ENCODE peak calls at places on chromosomes 5 and 9, in four cellular contexts. F, I, M and G are unnamed samples.

GRCh38 chr9:1726993-1727759 is 288.0 kb upstream of the SMARCA2 start:
- DNase-seq in F (no peak), I (no peak), M (no peak), G (no peak)

GRCh38 chr9:88772602-88773001 is 218.7 kb upstream of the S1PR3 start:
- DNase-seq in I (no peak), M (no peak), F (no peak), G (no peak)

GRCh38 chr9:35605336-35606137 is 475 bp downstream of the TESK1 start:
- DNase-seq in I (peak; percentile 16), M (no peak), F (no peak), G (no peak)

GRCh38 chr9:81529556-81530193 is 159.7 kb downstream of the TLE1 start:
- DNase-seq in F (no peak), M (no peak), I (no peak), G (peak; percentile 7)

GRCh38 chr5:86546050-86546449 is 71.7 kb upstream of the COX7C start:
- DNase-seq in I (no peak), F (no peak), M (no peak), G (no peak)

GRCh38 chr5:14699159-14699558 is 34.6 kb downstream of the OTULIN start:
- DNase-seq in F (no peak), M (no peak), I (no peak), G (no peak)

GRCh38 chr9:18351216-18351615 is 122.7 kb upstream of the ADAMTSL1 start:
- DNase-seq in M (no peak), I (no peak), F (no peak), G (no peak)

GRCh38 chr9:26296910-26297309 is 595.7 kb downstream of the CAAP1 start:
- DNase-seq in I (no peak), F (no peak), M (no peak), G (no peak)

GRCh38 chr5:36683821-36684434 is 77.5 kb downstream of the SLC1A3 start:
- DNase-seq in F (no peak), M (no peak), I (no peak), G (no peak)

GRCh38 chr9:94798201-94798600 is 71.7 kb downstream of the AOPEP start:
- DNase-seq in F (no peak), M (no peak), I (no peak), G (no peak)

GRCh38 chr5:40570408-40571129 is 109.1 kb upstream of the PTGER4 start:
- DNase-seq in M (no peak), F (peak; percentile 26), I (no peak), G (no peak)

GRCh38 chr9:3960661-3961144 is 339.2 kb downstream of the GLIS3 start:
- DNase-seq in I (no peak), F (no peak), M (no peak), G (no peak)

GRCh38 chr5:137794863-137795262 is 40.7 kb upstream of the HNRNPA0 start:
- DNase-seq in F (no peak), I (no peak), M (peak; percentile 2), G (no peak)

GRCh38 chr9:125988479-125989050 is 241.4 kb downstream of the PBX3 start:
- DNase-seq in F (no peak), I (no peak), M (no peak), G (no peak)

GRCh38 chr5:56382896-56383295 is 149.8 kb upstream of the ANKRD55 start:
- DNase-seq in M (no peak), I (no peak), F (no peak), G (no peak)

GRCh38 chr5:69006030-69006429 is 87.8 kb upstream of the SLC30A5 start:
- DNase-seq in F (no peak), M (no peak), I (no peak), G (no peak)

GRCh38 chr5:126444137-126444536 is 20.9 kb downstream of the GRAMD2B start:
- DNase-seq in M (no peak), I (no peak), F (no peak), G (no peak)
- TF ChIP-seq EGR1 in M (no peak), I (no peak), F (no peak), G (no peak)

DNA sequence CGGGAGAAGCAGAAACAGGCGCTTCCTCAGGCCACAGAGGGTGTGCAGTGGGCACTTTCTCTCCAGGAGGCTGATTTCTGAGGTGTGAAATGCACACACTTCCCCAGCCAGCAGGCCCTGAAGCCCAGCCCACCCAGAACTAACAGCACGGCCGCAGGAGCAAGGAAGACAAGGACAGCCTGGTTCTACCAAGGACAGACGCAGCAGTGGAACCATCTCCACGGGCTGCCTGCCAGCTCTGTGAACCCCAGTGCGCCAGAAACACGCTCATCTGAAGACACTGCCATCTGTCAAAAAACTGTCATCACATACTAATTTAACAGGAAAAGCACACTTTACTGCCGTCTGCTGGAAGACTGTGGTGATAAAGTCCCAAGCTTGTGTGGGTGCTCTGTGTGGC is 40.7 kb downstream of the MAPK9 start:
- DNase-seq in M (no peak), F (no peak), I (no peak), G (no peak)
- H3K4me2 ChIP-seq in M (no peak overlapping the region), F (no peak overlapping the region), I (no peak overlapping the region), G (no peak overlapping the region)

GRCh38 chr5:91095786-91096380 is 287.2 kb downstream of the ARRDC3 start:
- DNase-seq in I (no peak), F (no peak), M (no peak), G (no peak)

GRCh38 chr5:91104062-91104448 is 279.1 kb downstream of the ARRDC3 start:
- DNase-seq in M (no peak), F (no peak), I (no peak), G (no peak)

GRCh38 chr5:91098581-91098980 is 284.5 kb downstream of the ARRDC3 start:
- DNase-seq in I (no peak), F (no peak), M (no peak), G (no peak)

GRCh38 chr5:91103353-91104061 is 279.6 kb downstream of the ARRDC3 start:
- DNase-seq in I (no peak), M (no peak), F (no peak), G (no peak)

DNA sequence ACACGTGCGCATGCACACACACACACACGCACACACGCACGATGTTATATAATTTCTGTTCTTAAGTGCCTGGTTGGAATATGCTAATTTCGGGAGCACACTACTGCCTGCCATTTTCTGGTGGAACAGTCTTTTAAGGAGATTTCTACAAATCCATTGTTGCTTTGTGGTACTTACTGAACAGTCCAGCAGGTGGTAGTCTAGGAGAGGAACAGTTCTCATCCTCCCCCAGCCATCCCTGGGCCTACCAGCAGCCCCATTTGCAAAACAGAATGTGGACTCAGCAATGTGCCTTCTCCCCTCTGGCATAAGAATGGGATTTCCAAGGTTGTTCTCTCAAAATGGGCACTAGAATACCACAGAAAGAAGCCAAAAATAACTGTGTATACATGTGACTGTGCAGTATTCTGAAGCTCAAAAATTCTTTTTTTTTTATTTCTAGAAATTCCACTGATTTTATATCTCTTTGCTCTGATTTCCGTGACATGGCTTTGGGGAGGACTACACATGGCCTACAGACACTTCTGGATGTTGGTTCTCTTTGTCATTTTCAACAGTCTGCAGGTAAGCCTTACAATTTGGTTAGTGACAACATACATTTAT is 281.2 kb downstream of the ARRDC3 start:
- DNase-seq in F (peak; percentile 21), I (peak; percentile 70), M (peak; percentile 53), G (peak; percentile 76)
- TF ChIP-seq EGR1 in F (no peak), I (no peak), M (no peak), G (no peak)

DNA sequence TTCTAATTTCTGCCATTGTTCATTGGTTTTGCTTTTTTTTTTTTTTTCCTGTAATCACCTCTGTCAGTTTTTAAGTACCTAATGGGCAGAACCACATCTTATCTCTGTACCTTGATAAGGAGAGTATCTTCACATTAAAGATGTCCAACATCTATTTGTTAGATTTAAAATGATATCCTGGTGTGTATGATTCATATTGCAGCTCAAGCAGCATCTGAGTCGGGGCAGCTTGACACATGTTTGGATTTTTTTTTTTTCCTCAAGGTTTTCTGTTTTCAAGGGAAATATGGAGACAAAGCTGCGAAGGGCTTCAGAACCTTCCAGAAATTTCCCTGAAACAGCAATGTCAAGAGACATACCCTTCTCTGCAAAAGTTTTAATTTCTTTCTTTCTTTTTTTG is 164.7 kb downstream of the DOCK2 start:
- DNase-seq in M (no peak), F (no peak), I (no peak), G (no peak)
- H3K4me2 ChIP-seq in M (no peak overlapping the region), F (no peak overlapping the region), I (no peak overlapping the region), G (no peak overlapping the region)

GRCh38 chr5:91146221-91146620 is 236.9 kb downstream of the ARRDC3 start:
- DNase-seq in M (no peak), F (no peak), I (no peak), G (no peak)
- TF ChIP-seq EGR1 in M (no peak), F (no peak), I (no peak), G (no peak)

DNA sequence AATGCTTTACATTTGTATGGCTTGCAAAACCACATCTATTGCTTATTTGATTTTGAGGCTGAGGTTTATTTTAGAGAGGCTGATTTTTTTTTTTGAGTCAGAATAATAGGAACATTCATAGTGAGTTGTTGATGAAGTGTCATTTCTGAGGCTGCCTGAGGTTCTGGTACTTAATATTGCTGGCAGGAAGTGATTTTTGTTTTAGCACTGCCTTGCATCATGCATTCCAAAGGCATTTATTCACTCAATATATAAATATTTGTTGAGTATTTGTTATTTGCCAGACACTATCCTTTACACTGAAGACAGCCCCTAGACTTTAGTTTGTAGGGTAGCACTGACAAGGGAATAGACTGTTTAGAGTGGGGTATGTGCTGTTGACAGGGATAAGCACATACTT is 2.7 kb downstream of the RNF20 start:
- DNase-seq in F (no peak), M (no peak), I (no peak), G (no peak)
- H3K4me2 ChIP-seq in F (no peak overlapping the region), M (no peak overlapping the region), I (no peak overlapping the region), G (no peak overlapping the region)